ENCODE peak calls at places on chromosomes 11 and 22, in four cellular contexts. L is bronchial epithelial cell, T is GM23248, E is breast epithelium. I is an unnamed sample.

GRCh38 chr11:45444796-45445195 is 158.7 kb upstream of the SYT13 start:
- DNase-seq in E (no peak), T (no peak), L (peak; percentile 62), I (peak; percentile 45)

GRCh38 chr11:114075891-114076441 is 16.5 kb downstream of the ZBTB16 start:
- DNase-seq in L (peak; percentile 35), E (no peak), T (peak; percentile 85), I (peak; percentile 83)

GRCh38 chr11:95764267-95764898 is 25.2 kb downstream of the FAM76B start:
- DNase-seq in T (peak; percentile 84), E (no peak), L (peak; percentile 51), I (peak; percentile 17)

GRCh38 chr11:65496304-65497140 is 2.3 kb upstream of the MALAT1 start:
- DNase-seq in L (no peak), T (peak; percentile 73), E (no peak), I (no peak)

GRCh38 chr11:101706541-101706940 is 122.7 kb upstream of the TRPC6 start:
- DNase-seq in L (peak; percentile 93), E (no peak), T (peak; percentile 49), I (no peak)

GRCh38 chr11:119254239-119254638 is 48.1 kb downstream of the CBL start:
- DNase-seq in L (no peak), T (no peak), E (no peak), I (no peak)

GRCh38 chr11:96339704-96340554 is 3.1 kb downstream of the MAML2 start:
- DNase-seq in T (peak; percentile 69), E (no peak), L (no peak), I (no peak)

GRCh38 chr22:50148166-50148500 is 22.4 kb upstream of the PANX2 start:
- DNase-seq in T (no peak), E (no peak), L (no peak), I (no peak)

GRCh38 chr11:127098684-127099083 is 98.1 kb upstream of the KIRREL3 start:
- DNase-seq in E (no peak), T (peak; percentile 6), L (no peak), I (no peak)

GRCh38 chr11:32435511-32435946 is at the start of gene WT1:
- DNase-seq in T (no peak), E (no peak), L (no peak), I (peak; percentile 88)

GRCh38 chr11:120816176-120816575 is 207.7 kb upstream of the TBCEL start:
- DNase-seq in E (no peak), T (no peak), L (no peak), I (no peak)

GRCh38 chr11:109547356-109548027 is 125.5 kb downstream of the C11orf87 start:
- DNase-seq in E (no peak), L (peak; percentile 41), T (peak; percentile 76), I (no peak)

GRCh38 chr11:79174045-79175008 is 266.5 kb downstream of the TENM4 start:
- DNase-seq in E (no peak), L (no peak), T (no peak), I (peak; percentile 29)

GRCh38 chr22:41524283-41524682 is 20.0 kb downstream of the POLR3H start:
- DNase-seq in T (no peak), L (no peak), E (peak; percentile 85), I (no peak)

GRCh38 chr11:111793863-111794262 is 27.7 kb upstream of the PPP2R1B start:
- DNase-seq in T (peak; percentile 97), E (no peak), L (peak; percentile 71), I (no peak)

GRCh38 chr11:1100417-1101245 is 26.0 kb downstream of the MUC2 start:
- DNase-seq in L (no peak), E (no peak), T (no peak), I (no peak)

GRCh38 chr11:109794501-109794900 is 298.7 kb upstream of the ZC3H12C start:
- DNase-seq in L (no peak), E (no peak), T (peak; percentile 13), I (no peak)

GRCh38 chr11:893008-893654 is 17.5 kb downstream of the CHID1 start:
- DNase-seq in L (no peak), E (no peak), T (no peak), I (no peak)

GRCh38 chr22:37904572-37905533 is 1.2 kb upstream of the MICALL1 start:
- DNase-seq in L (peak; percentile 99), E (no peak), T (peak; percentile 99), I (no peak)

GRCh38 chr11:68043029-68043348 is 4.2 kb downstream of the TCIRG1 start:
- DNase-seq in E (no peak), T (no peak), L (no peak), I (peak; percentile 67)

GRCh38 chr11:68044145-68044813 is 5.5 kb downstream of the TCIRG1 start:
- DNase-seq in E (no peak), T (no peak), L (no peak), I (peak; percentile 85)

GRCh38 chr11:68042219-68043028 is 3.6 kb downstream of the TCIRG1 start:
- DNase-seq in E (no peak), T (no peak), L (no peak), I (peak; percentile 74)

GRCh38 chr11:68044898-68045351 is 6.1 kb downstream of the TCIRG1 start:
- DNase-seq in T (no peak), E (no peak), L (no peak), I (peak; percentile 65)

DNA sequence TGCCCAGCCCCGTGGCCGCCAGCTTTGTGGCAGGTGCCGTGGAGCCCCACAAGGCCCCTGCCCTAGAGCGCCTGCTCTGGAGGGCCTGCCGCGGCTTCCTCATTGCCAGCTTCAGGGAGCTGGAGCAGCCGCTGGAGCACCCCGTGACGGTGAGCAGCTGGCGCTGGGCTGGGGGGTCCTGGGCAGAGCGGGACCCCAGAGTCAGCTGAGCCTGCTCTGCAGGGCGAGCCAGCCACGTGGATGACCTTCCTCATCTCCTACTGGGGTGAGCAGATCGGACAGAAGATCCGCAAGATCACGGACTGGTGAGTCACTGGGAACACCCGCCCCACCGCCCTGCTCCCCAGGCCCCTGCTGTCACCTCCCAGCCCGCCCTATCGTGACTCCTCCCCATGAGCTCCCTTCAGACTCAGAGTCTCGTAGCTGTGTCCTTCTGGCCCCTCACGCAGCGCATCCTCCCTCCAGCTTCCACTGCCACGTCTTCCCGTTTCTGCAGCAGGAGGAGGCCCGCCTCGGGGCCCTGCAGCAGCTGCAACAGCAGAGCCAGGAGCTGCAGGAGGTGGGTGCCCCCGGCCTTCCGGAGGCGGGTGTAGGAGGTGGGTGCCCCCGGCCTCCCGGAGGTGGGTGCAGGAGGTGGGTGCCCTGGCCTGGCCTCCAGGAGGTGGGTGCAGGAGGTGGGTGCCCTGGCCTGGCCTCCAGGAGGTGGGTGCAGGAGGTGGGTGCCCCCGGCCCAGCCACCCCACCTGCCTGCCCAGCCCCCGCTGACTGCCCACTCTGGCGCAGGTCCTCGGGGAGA is 4.7 kb downstream of the TCIRG1 start:
- DNase-seq in E (no peak), L (no peak), T (peak; percentile 42), I (peak; percentile 78)
- H3K36me3 ChIP-seq in E (no peaks in the 10 kb centered on the region), L (peaks cover 25% of the 10 kb centered on the region), T (no peaks in the 10 kb centered on the region), I (no peaks in the 10 kb centered on the region)

GRCh38 chr22:27152033-27152432 is 494.6 kb downstream of the MIAT start:
- DNase-seq in L (no peak), E (no peak), T (no peak), I (no peak)

GRCh38 chr22:27153386-27153785 is 496.0 kb downstream of the MIAT start:
- DNase-seq in T (no peak), L (no peak), E (no peak), I (no peak)

GRCh38 chr22:27152883-27153282 is 495.5 kb downstream of the MIAT start:
- DNase-seq in T (no peak), L (no peak), E (no peak), I (no peak)

GRCh38 chr22:27157090-27157489 is 499.7 kb downstream of the MIAT start:
- DNase-seq in E (no peak), T (no peak), L (no peak), I (no peak)

DNA sequence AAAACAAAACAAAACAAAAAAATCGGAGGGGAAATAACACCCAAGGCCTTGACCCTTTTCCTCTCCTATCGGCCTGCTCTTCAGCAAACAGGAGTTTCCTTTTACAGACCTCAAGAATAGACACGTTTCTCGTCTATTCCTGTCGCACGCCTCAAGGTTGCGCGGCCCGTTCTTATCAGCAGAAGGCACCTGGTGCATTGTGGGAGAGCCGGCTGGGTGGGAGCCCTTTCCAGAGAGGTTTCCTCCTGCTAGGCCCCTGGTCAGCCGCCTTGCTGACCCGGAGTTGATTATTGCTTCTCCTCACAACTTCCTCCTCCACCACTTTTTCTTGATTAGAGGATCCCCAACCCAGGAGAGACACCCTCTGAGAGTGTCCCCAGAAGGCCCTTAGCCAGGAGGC is 497.3 kb downstream of the MIAT start:
- DNase-seq in L (no peak), T (no peak), E (no peak), I (no peak)
- H3K4me3 ChIP-seq in L (no peak overlapping the region), T (no peak overlapping the region), E (no peak overlapping the region), I (no peak overlapping the region)

GRCh38 chr22:40289991-40290459 is 56.3 kb upstream of the ADSL start:
- DNase-seq in E (no peak), L (no peak), T (no peak), I (no peak)
- H3K36me3 ChIP-seq in E (no peaks in the 10 kb centered on the region), L (peaks cover 8% of the 10 kb centered on the region), T (peaks cover 14% of the 10 kb centered on the region), I (peaks cover 32% of the 10 kb centered on the region)

GRCh38 chr11:125512106-125512505 is 16.0 kb upstream of the FEZ1 start:
- DNase-seq in L (no peak), E (no peak), T (no peak), I (no peak)
- H3K4me3 ChIP-seq in L (no peak overlapping the region), E (no peak overlapping the region), T (no peak overlapping the region), I (no peak overlapping the region)

GRCh38 chr11:59196777-59197176 is 15.9 kb downstream of the MPEG1 start:
- DNase-seq in E (no peak), L (no peak), T (no peak), I (no peak)
- H3K36me3 ChIP-seq in E (no peaks in the 10 kb centered on the region), L (peaks cover 13% of the 10 kb centered on the region), T (no peaks in the 10 kb centered on the region), I (peaks cover 15% of the 10 kb centered on the region)

GRCh38 chr11:125901872-125902271 is 1.1 kb downstream of the PUS3 start:
- DNase-seq in T (no peak), E (no peak), L (no peak), I (no peak)
- H3K4me3 ChIP-seq in T (peak overlapping the region; percentile 98), E (peak overlapping the region; percentile 54), L (no peak overlapping the region), I (no peak overlapping the region)